ENCODE peak calls at places on chromosomes 1 and 21, in five cellular contexts. Y is H1, B is HepG2, I is K562, D is GM12891. O is an unnamed sample.

GRCh38 chr1:42008264-42008663 is 89.5 kb upstream of the HIVEP3 start:
- DNase-seq in I (no peak), B (no peak), Y (no peak), D (no peak), O (no peak)

GRCh38 chr1:100145116-100145515 is 12.2 kb downstream of the TRMT13 start:
- DNase-seq in D (no peak), Y (no peak), I (no peak), B (no peak), O (no peak)

GRCh38 chr1:87146538-87146937 is 182.1 kb upstream of the LMO4 start:
- DNase-seq in B (no peak), D (no peak), I (no peak), Y (no peak), O (no peak)

GRCh38 chr1:203520315-203520714 is 26.4 kb downstream of the OPTC start:
- DNase-seq in I (no peak), Y (no peak), B (no peak), D (no peak), O (no peak)

GRCh38 chr1:42931911-42932422 is 26.7 kb downstream of the SLC2A1 start:
- DNase-seq in I (peak), D (peak), Y (no peak), B (no peak), O (peak)

GRCh38 chr21:35904995-35905972 is 155.0 kb downstream of the SETD4 start:
- DNase-seq in Y (no peak), I (no peak), B (no peak), D (no peak), O (no peak)

GRCh38 chr1:242243472-242243871 is 244.6 kb upstream of the MAP1LC3C start:
- DNase-seq in B (no peak), D (no peak), Y (no peak), I (no peak), O (peak)

GRCh38 chr1:21822349-21822748 is 10.3 kb downstream of the LDLRAD2 start:
- DNase-seq in B (no peak), I (peak), D (no peak), Y (peak), O (no peak)

GRCh38 chr21:26739189-26739588 is 106.0 kb downstream of the ADAMTS1 start:
- DNase-seq in B (no peak), I (no peak), Y (no peak), D (no peak), O (no peak)

GRCh38 chr1:113205980-113206766 is 133.2 kb downstream of the LRIG2 start:
- DNase-seq in I (no peak), Y (no peak), D (no peak), B (no peak), O (no peak)

GRCh38 chr1:175015243-175015642 is 8.0 kb downstream of the MRPS14 start:
- DNase-seq in Y (no peak), I (no peak), B (no peak), D (no peak), O (no peak)

GRCh38 chr1:236677641-236678235 is 8.6 kb upstream of the ACTN2 start:
- DNase-seq in I (no peak), D (no peak), B (no peak), Y (no peak), O (no peak)

DNA sequence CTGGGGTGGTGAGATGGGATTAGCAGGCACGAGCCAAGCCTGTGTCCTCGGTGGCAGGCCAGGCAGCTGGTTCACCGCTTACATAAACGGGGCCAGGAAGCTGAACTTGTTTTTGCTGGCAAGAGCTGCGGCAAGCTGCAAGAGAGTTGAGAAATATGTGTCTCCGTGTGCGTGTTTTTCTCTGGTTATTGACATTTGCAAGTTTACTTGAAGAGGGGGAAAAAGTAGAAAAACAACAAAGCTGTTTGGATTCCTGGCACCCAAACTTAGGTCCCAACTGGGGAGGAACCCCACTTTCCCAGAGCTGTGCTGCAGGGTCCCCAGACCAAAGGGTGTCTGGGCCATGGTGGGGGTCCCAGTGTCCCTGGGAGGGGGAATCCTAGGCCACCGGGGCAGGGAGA is 14.5 kb downstream of the IL6R start:
- DNase-seq in D (no peak), Y (no peak), B (peak), I (no peak), O (no peak)
- TF ChIP-seq POLR2A in D (no peak), Y (no peak), B (no peak), I (no peak), O (no peak)

GRCh38 chr1:60695633-60696032 is 386.7 kb upstream of the NFIA start:
- DNase-seq in B (no peak), Y (no peak), D (no peak), I (no peak), O (no peak)
- TF ChIP-seq TAF1 in B (no peak), Y (no peak), D (no peak), I (no peak), O (no peak)

GRCh38 chr1:108661030-108661609 is at the start of gene HENMT1:
- DNase-seq in I (no peak), Y (peak), B (no peak), D (peak), O (peak)
- TF ChIP-seq POLR2A in I (no peak), Y (peak), B (no peak), D (peak), O (peak)

DNA sequence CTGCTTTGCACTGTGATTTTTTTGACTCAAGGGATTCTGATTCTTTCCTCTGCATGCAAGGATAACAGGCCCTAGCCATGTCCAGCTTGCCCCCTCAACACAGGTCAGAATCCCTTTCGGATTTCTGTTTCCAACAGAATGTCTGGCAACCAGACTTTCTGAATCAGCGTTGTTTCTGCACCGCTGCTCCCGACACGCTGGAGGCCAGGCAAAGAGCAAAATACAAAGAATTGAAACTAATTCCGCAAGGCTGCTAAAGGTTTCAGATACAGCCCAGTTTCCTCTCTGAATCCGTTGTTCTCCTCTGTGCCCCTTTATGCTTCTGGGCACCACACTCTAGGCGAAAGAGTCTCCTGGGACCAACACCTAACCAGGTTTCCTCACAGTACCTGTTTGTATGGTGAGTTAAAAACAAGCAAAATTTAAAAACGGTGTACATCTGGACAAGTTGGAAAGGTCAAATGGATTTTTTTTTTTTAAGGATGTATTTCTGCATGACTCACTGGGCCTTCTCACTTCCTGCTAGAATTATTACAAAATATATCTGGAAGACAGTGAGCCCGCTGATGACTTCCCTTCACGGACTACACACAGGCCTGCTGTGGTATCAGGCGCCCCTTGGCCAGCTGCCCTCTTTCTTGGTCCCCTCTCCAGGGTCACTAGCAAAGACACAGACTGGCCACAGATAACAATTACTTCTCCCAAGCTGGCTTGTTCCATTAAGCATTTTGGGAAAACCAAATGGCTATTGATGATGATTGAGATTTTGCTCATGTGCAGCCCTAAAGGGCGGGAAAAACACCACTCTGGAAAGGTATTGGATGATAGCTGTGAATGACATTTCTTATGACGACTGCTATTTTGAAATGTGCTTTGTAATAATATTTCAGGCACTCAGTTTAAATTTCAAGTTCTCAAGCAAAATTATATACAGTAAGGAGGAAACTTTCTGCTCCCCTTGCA is 118.3 kb downstream of the TGFB2 start:
- DNase-seq in Y (no peak), B (no peak), I (no peak), D (no peak), O (no peak)
- TF ChIP-seq TAF1 in Y (no peak), B (no peak), I (no peak), D (no peak), O (no peak)

DNA sequence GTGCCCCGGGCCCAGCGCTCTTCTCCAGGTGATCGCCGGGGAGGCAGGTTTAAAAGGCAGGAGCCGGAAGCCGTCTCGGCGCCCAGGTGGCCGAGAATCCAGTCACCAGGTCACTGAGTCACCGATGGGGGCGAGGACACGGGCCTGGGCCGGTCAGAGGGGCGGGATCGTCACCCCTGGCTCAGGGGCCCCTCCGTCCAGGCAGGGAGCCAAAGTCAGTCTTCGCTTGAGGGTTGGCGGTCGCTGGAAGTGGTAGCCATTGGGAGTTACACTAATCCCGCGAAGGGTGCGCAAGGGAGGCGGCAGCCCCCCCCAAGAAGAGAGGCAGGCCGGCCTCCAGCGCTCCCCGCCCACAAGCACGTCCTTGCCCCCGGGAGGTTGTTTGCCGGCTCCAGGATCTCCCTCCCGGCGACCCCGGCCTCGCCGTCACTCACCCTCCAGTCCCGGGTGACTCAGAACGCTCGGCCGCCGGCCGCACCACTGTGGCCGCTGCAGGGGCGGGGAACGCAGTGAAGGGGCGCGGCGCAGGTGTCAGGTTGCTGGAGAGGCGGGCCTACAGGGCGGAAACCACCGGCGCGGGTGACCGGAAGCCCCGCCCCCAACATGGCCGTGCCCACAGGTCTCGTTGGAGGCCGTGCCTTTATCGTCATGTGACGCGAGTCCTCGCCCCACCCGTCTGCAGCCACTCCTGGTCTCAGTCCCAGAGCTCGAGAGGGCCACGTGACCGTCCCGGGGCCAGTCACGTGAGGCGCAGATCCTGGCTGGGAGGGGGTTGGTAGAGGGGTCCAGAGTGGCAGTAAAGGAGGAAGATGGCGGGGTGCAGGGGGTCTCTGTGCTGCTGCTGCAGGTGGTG is at the start of the genes CLCN6 and MTHFR:
- DNase-seq in B (peak), D (peak), Y (peak), I (peak), O (peak)
- TF ChIP-seq POLR2A in B (peak), D (peak), Y (peak), I (peak), O (peak)

DNA sequence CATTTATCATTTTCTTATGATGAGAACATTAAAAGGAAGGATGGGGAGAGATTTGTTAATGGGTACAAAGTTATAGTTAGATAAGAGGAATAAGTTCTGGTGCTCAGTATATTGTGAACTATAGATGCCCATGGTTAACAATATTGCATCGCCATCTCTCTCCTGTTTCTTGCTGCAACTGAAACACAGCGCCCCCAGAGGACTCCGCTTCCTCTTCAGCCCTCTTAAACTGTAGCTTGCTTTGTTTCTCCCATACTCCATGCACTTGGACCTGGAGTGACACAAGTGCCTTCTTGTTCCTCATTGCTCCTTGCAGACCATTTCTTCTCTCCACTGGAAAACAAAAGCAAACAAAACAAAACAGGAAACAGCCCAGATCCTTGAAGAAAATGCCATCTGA is 70.1 kb upstream of the NTPCR start:
- DNase-seq in B (peak), D (no peak), Y (peak), I (peak), O (no peak)
- TF ChIP-seq TAF1 in B (no peak), D (no peak), Y (no peak), I (no peak), O (no peak)